ENCODE peak calls at places on chromosomes 3 and 15, in five cellular contexts. V, X, Y, F and P are unnamed samples.

GRCh38 chr3:44685128-44685800 is 27.2 kb upstream of the ZNF502 start:
- DNase-seq in F (peak), X (peak), V (peak), Y (peak), P (peak)

GRCh38 chr15:40307421-40308165 is at the start of gene PLCB2:
- DNase-seq in X (peak), Y (no peak), V (peak), F (peak), P (no peak)

GRCh38 chr3:157104928-157105652 is 54.9 kb downstream of the CCNL1 start:
- DNase-seq in F (no peak), X (no peak), Y (no peak), V (no peak), P (no peak)

GRCh38 chr3:71088019-71088711 is 495.4 kb downstream of the FOXP1 start:
- DNase-seq in F (no peak), Y (no peak), V (no peak), X (no peak), P (no peak)

GRCh38 chr3:161372321-161373260 is 1.3 kb upstream of the SPTSSB start:
- DNase-seq in V (no peak), Y (no peak), X (peak), F (peak), P (no peak)

GRCh38 chr3:127714866-127715265 is 42.1 kb downstream of the ABTB1 start:
- DNase-seq in X (peak), V (no peak), F (no peak), Y (no peak), P (no peak)

GRCh38 chr3:197325773-197326172 is 27.4 kb upstream of the DLG1 start:
- DNase-seq in V (no peak), F (no peak), Y (no peak), X (no peak), P (no peak)

GRCh38 chr3:42476225-42477160 is 25.9 kb upstream of the VIPR1 start:
- DNase-seq in F (peak), X (no peak), Y (peak), V (peak), P (peak)

GRCh38 chr3:194204036-194204792 is 68.3 kb downstream of the HES1 start:
- DNase-seq in X (no peak), V (no peak), Y (no peak), F (no peak), P (no peak)
- TF ChIP-seq CTCF in X (no peak), V (no peak), Y (no peak), F (no peak), P (no peak)

DNA sequence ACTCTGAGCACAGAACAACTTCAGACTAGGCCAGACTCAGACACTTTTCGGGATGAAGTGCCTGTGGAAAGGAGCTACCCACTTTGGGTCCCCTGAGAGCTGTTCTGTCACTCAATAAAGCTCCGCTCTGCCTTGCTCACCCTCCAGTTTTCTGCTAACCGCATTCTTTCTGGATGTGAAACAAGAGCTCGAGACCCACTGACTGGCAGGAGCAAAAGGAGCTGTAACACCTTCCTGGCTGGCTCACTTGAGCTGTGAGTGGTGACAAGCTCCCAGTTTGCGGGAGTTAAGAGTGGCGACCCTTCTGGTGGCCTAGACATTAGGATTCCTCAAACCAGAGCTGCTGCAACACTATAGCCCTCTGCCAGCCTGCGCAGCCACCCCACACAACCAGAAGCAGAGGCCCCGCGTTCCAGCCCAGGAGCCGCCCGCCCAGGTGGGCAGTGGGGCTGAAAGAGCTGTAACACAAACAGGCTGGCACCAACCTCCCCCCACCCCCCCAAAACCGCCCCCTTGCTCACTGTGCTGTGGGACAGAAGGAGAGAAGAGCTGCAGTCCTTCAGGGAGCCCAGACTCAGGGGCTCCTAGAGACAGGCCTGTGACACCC is 1178.1 kb upstream of the GBE1 start:
- DNase-seq in Y (no peak), X (no peak), F (no peak), V (no peak), P (no peak)
- H3K4me3 ChIP-seq in Y (no peak), X (no peak), F (no peak), V (no peak), P (no peak)

GRCh38 chr3:135083756-135084155 is 288.7 kb downstream of the EPHB1 start:
- DNase-seq in X (no peak), V (no peak), Y (no peak), F (no peak), P (no peak)
- H3K27ac ChIP-seq in X (no peak), V (no peak), Y (no peak), F (no peak), P (no peak)

GRCh38 chr15:59762558-59762957 is 73.4 kb upstream of the BNIP2 start:
- DNase-seq in Y (no peak), X (no peak), V (no peak), F (no peak), P (no peak)

GRCh38 chr15:59764775-59765174 is 75.7 kb upstream of the BNIP2 start:
- DNase-seq in X (no peak), V (no peak), Y (no peak), F (no peak), P (no peak)
- TF ChIP-seq CTCF in X (no peak), V (no peak), Y (no peak), F (no peak), P (no peak)

DNA sequence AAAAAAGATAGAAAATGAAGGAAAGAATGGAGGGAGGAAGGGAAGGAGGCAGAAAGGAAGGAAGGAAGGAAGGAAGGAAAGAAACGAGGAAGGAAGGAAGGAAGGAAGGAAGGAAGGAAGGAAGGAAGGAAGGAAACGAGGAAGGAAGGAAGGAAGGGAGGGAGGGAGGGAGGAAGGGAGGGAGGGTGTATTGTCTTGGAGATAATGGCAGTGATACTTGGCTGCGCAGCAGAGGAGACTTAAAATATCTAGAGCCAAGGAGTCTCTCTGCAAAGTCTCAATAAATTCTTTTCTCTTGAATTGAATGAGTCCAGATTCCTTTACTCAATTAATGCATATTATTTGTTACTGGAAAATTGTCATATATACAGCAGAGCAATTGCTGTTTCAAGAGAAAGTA is 1059.7 kb downstream of the ZPLD1 start:
- DNase-seq in V (no peak), F (no peak), Y (no peak), X (no peak), P (no peak)
- H3K4me3 ChIP-seq in V (no peak), F (no peak), Y (no peak), X (no peak), P (no peak)

DNA sequence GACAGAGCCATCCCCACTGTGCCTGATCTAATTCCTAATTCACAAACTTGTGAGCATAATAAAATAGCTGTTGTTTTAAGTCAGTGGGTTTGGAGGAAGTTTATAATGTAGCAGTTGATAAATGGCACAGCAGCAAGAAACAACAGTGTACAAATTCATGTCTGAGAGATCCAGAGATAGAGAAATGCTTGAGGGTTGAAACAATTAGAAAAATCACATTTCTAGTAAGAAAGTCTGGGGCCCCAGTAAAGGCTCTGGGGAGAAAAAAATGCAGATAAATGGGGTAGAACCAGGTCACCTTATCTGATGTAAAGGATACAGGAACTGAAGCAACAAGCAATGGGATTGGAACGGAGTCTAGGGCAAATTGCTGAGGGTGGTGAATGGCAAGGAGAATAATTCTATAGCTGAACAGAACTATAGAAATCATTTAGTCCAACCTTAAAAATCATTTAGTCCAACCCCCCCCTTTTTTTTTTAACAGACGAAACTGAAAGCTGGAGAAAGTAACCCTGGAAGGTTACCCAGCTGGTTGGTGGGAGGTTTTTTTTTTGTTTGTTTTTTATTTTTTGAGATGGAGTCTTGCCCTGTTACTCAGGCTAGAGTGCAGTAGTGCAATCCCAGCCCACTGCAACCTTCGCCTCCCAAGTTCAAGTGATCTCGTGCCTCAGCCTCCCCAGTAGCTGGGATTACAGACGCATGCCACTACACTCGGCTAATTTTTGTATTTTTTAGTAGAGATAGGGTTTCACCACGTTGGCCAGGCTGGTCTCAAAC is 14.3 kb upstream of the SHQ1 start:
- DNase-seq in X (no peak), F (no peak), Y (no peak), V (no peak), P (no peak)
- H3K27ac ChIP-seq in X (no peak), F (no peak), Y (no peak), V (no peak), P (no peak)

GRCh38 chr3:48765376-48765775 is 48.4 kb upstream of the IP6K2 start:
- DNase-seq in X (no peak), V (no peak), Y (no peak), F (no peak), P (no peak)
- TF ChIP-seq CTCF in X (no peak), V (no peak), Y (no peak), F (peak), P (no peak)

DNA sequence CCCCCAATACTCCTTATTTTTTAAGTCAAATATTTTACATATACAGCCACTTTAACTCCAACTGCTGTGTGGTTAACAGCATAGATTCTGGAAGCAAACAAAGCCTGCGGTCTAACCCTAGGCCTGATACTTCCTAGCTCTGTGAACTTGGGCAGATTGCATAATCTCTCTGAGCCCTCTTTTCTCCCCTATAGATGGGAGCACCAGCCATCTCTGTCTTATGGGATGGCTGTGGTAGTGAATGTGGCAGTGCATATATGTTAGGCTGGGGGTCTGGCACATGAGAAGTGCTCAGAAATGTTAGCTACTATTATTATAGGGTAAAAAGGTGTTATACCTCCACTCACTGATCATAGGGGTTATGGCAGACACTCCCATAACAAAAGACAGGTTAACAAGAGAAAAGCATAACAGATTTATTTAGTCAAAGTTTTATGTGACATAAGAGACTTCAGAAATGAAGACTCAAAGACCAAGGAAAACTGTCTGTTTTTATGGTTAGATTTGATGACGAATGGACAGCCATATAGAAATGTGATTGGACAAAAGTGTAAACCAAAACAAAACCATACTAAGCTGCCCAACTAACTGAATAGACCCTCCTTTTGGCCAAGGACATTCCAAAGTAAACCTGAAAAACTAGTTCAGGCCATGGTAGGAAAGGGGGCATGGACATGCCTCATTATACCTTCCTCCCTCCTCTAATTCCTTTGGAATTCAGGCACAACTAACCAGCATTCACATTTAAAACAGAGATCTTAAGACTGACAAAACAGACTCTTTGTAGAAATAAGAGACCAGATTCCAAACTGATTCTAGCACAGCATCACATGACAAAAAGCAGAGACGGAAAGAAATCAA is 53.9 kb upstream of the DAZL start:
- DNase-seq in F (no peak), X (no peak), V (no peak), Y (no peak), P (no peak)
- H3K4me3 ChIP-seq in F (no peak), X (no peak), V (no peak), Y (no peak), P (no peak)